ENCODE peak calls at places on chromosomes 1 and 21, in five cellular contexts. R is M059J; T is activated CD4-positive, CD25-positive, alpha-beta regulatory T cell; G is Calu3; V is AG09309. B is an unnamed sample.

GRCh38 chr1:244802041-244802440 is 33.4 kb upstream of the COX20 start:
- DNase-seq in T (no peak), V (no peak), R (no peak), G (peak), B (no peak)

GRCh38 chr1:78410643-78411042 is 80.1 kb upstream of the PTGFR start:
- DNase-seq in R (no peak), V (no peak), G (no peak), T (no peak), B (no peak)

GRCh38 chr1:25034736-25035522 is 104.9 kb upstream of the RUNX3 start:
- DNase-seq in T (no peak), G (no peak), R (no peak), V (no peak), B (no peak)

GRCh38 chr21:7951854-7952519 is 2569.4 kb upstream of the TPTE start:
- DNase-seq in T (no peak), G (no peak), V (no peak), R (no peak), B (no peak)

GRCh38 chr1:177495878-177496277 is 325.1 kb downstream of the BRINP2 start:
- DNase-seq in T (no peak), G (no peak), V (no peak), R (no peak), B (no peak)

GRCh38 chr1:172321429-172321828 is 99.1 kb upstream of the C1orf105 start:
- DNase-seq in T (no peak), G (no peak), R (peak), V (peak), B (no peak)

GRCh38 chr1:43049487-43049886 is 90.8 kb upstream of the SLC2A1 start:
- DNase-seq in T (no peak), V (no peak), R (no peak), G (no peak), B (no peak)

GRCh38 chr1:83882906-83883305 is 116.0 kb downstream of the TTLL7 start:
- DNase-seq in G (peak), R (peak), T (no peak), V (no peak), B (no peak)

GRCh38 chr1:17439250-17440073 is at the start of gene RCC2:
- DNase-seq in R (peak), T (peak), V (peak), G (peak), B (peak)

GRCh38 chr1:169588785-169589485 is 2.7 kb upstream of the F5 start:
- DNase-seq in G (no peak), R (no peak), T (no peak), V (no peak), B (no peak)

GRCh38 chr1:160127865-160128523 is 12.4 kb downstream of the ATP1A2 start:
- DNase-seq in T (no peak), V (peak), G (no peak), R (peak), B (no peak)

GRCh38 chr1:168836469-168836868 is 107.5 kb upstream of the DPT start:
- DNase-seq in V (no peak), R (no peak), T (no peak), G (no peak), B (no peak)

GRCh38 chr1:160256396-160257046 is 5.8 kb downstream of the DCAF8 start:
- DNase-seq in G (peak), R (peak), V (no peak), T (no peak), B (no peak)

GRCh38 chr21:34743831-34744230 is 75.0 kb downstream of the CLIC6 start:
- DNase-seq in T (no peak), R (peak), V (peak), G (peak), B (no peak)

GRCh38 chr1:47761201-47761930 is 235.8 kb downstream of the TRABD2B start:
- DNase-seq in V (no peak), T (no peak), G (no peak), R (no peak), B (no peak)

GRCh38 chr1:44049839-44050238 is 18.6 kb upstream of the SLC6A9 start:
- DNase-seq in R (peak), V (peak), T (no peak), G (no peak), B (no peak)

GRCh38 chr1:155990340-155990739 is 12.0 kb upstream of the ARHGEF2 start:
- DNase-seq in R (no peak), T (no peak), G (no peak), V (no peak), B (no peak)

GRCh38 chr1:68174173-68175113 is 57.9 kb downstream of the WLS start:
- DNase-seq in R (peak), T (no peak), G (peak), V (peak), B (no peak)

GRCh38 chr1:205424881-205425635 is 3.2 kb upstream of the LEMD1 start:
- DNase-seq in G (no peak), T (no peak), R (no peak), V (no peak), B (no peak)

GRCh38 chr1:94122201-94122970 is 1.4 kb upstream of the ABCA4 start:
- DNase-seq in G (no peak), T (no peak), R (peak), V (no peak), B (no peak)

GRCh38 chr1:201946224-201946908 is at the start of gene LMOD1:
- DNase-seq in V (peak), T (no peak), G (peak), R (peak), B (no peak)

GRCh38 chr1:170354216-170354615 is 177.8 kb upstream of the GORAB start:
- DNase-seq in R (no peak), T (no peak), V (no peak), G (no peak), B (no peak)

GRCh38 chr1:94926365-94926914 is 470 bp downstream of the CNN3 start:
- DNase-seq in V (no peak), G (peak), T (no peak), R (peak), B (no peak)

GRCh38 chr21:41691205-41692203 is 75.3 kb downstream of the RIPK4 start:
- DNase-seq in G (no peak), R (no peak), T (no peak), V (no peak), B (no peak)

GRCh38 chr1:181712636-181713238 is 229.4 kb downstream of the CACNA1E start:
- DNase-seq in G (no peak), T (no peak), V (no peak), R (no peak), B (no peak)

GRCh38 chr1:244835276-244836134 is at the start of gene COX20:
- DNase-seq in V (peak), G (peak), T (peak), R (peak), B (peak)

GRCh38 chr1:113976609-113977278 is 2.5 kb upstream of the OLFML3 start:
- DNase-seq in V (no peak), G (no peak), R (peak), T (no peak), B (no peak)

GRCh38 chr1:15803380-15803779 is 4.1 kb downstream of the UQCRHL start:
- DNase-seq in G (no peak), T (no peak), V (no peak), R (peak), B (no peak)

GRCh38 chr1:2962061-2962460 is 59.2 kb upstream of the ACTRT2 start:
- DNase-seq in G (no peak), R (no peak), T (no peak), V (no peak), B (no peak)

GRCh38 chr1:72241397-72241796 is 40.9 kb downstream of the NEGR1 start:
- DNase-seq in T (no peak), G (no peak), R (peak), V (no peak), B (no peak)

GRCh38 chr1:20446796-20447195 is 39.2 kb downstream of the CAMK2N1 start:
- DNase-seq in R (peak), T (no peak), G (peak), V (no peak), B (no peak)

GRCh38 chr21:44291936-44292811 is 6.5 kb downstream of the AIRE start:
- DNase-seq in G (no peak), V (no peak), R (no peak), T (no peak), B (no peak)